ENCODE peak calls at places on chromosomes 5 and 9, in six cellular contexts. Q is transverse colon, Z is breast epithelium, P is A549, H is neural progenitor cell, A is Peyer's patch. I is an unnamed sample.
A peak's percentile ranks its signal among the peaks of the same experiment; 100 is the strongest.

GRCh38 chr9:108389056-108389455 is 466.7 kb downstream of the ACTL7B start:
- DNase-seq in Q (no peak), H (no peak), A (no peak), P (no peak), Z (no peak), I (no peak)

GRCh38 chr9:70091103-70091502 is 47.5 kb downstream of the MAMDC2 start:
- DNase-seq in H (no peak), P (no peak), A (no peak), Z (no peak), Q (no peak), I (no peak)

GRCh38 chr5:43020294-43020711 is 19.8 kb downstream of the ANXA2R start:
- DNase-seq in A (peak; percentile 55), P (no peak), Z (no peak), H (peak; percentile 70), Q (no peak), I (no peak)

GRCh38 chr5:3594514-3595101 is 1.0 kb upstream of the IRX1 start:
- DNase-seq in P (no peak), A (no peak), Q (no peak), Z (no peak), H (peak; percentile 79), I (no peak)

GRCh38 chr5:163306421-163306820 is 131.0 kb upstream of the CCNG1 start:
- DNase-seq in H (peak; percentile 25), Q (no peak), A (no peak), Z (no peak), P (no peak), I (no peak)

GRCh38 chr5:93304391-93304790 is 276.6 kb downstream of the NR2F1-AS1 start:
- DNase-seq in H (peak; percentile 61), Z (no peak), Q (no peak), A (no peak), P (no peak), I (no peak)

GRCh38 chr5:14183187-14183939 is 40.2 kb downstream of the TRIO start:
- DNase-seq in P (no peak), A (no peak), Z (no peak), Q (no peak), H (no peak), I (no peak)

GRCh38 chr5:5939724-5940370 is 438.5 kb downstream of the MED10 start:
- DNase-seq in A (no peak), Z (no peak), P (no peak), Q (no peak), H (no peak), I (no peak)

GRCh38 chr9:90025816-90026215 is 421.0 kb downstream of the GADD45G start:
- DNase-seq in Q (no peak), Z (no peak), H (no peak), P (peak; percentile 15), A (no peak), I (no peak)

GRCh38 chr5:135235551-135236100 is 163.4 kb downstream of the MACROH2A1 start:
- DNase-seq in A (peak; percentile 16), H (no peak), Z (peak; percentile 43), P (no peak), Q (no peak), I (no peak)

GRCh38 chr5:108727154-108727638 is 20.5 kb upstream of the FER start:
- DNase-seq in A (no peak), Q (peak; percentile 52), H (peak; percentile 18), Z (no peak), P (no peak), I (no peak)

GRCh38 chr9:33227741-33228140 is 12.2 kb upstream of the SPINK4 start:
- DNase-seq in A (no peak), Z (no peak), P (no peak), H (no peak), Q (no peak), I (no peak)

GRCh38 chr5:56313004-56313531 is 79.9 kb upstream of the ANKRD55 start:
- DNase-seq in P (no peak), Q (no peak), A (no peak), H (no peak), Z (no peak), I (no peak)

GRCh38 chr9:89661956-89662717 is 57.3 kb downstream of the GADD45G start:
- DNase-seq in Q (peak; percentile 98), P (peak; percentile 87), H (peak; percentile 91), A (peak; percentile 98), Z (peak; percentile 99), I (no peak)

GRCh38 chr5:2125901-2126265 is 243.2 kb upstream of the IRX4 start:
- DNase-seq in P (no peak), A (no peak), Q (no peak), H (no peak), Z (no peak), I (no peak)

GRCh38 chr9:129562917-129563316 is 58.0 kb downstream of the C9orf50 start:
- DNase-seq in P (no peak), H (no peak), A (no peak), Q (no peak), Z (no peak), I (no peak)
- H3K27ac ChIP-seq in P (no peak overlapping the region), H (no peak overlapping the region), A (no peak overlapping the region), Q (no peak overlapping the region), Z (no peak overlapping the region), I (no peak overlapping the region)

GRCh38 chr5:119082691-119083090 is 11.8 kb downstream of the DMXL1 start:
- DNase-seq in Z (no peak), P (no peak), H (no peak), A (no peak), Q (no peak), I (no peak)
- H3K4me1 ChIP-seq in Z (peaks cover 4% of the 10 kb centered on the region), P (no peaks in the 10 kb centered on the region), H (peaks cover 16% of the 10 kb centered on the region), A (no peaks in the 10 kb centered on the region), Q (no peaks in the 10 kb centered on the region), I (no peaks in the 10 kb centered on the region)

GRCh38 chr5:44389410-44389879 is at the start of gene FGF10:
- DNase-seq in P (no peak), A (peak; percentile 36), Q (peak; percentile 8), H (peak; percentile 88), Z (peak; percentile 51), I (no peak)

GRCh38 chr5:44387391-44387790 is 1.8 kb downstream of the FGF10 start:
- DNase-seq in Q (no peak), P (no peak), Z (no peak), A (no peak), H (peak; percentile 36), I (no peak)

GRCh38 chr5:44390332-44390731 is 1.1 kb upstream of the FGF10 start:
- DNase-seq in A (no peak), Z (no peak), P (no peak), Q (no peak), H (no peak), I (no peak)

GRCh38 chr5:44387911-44388310 is 1.3 kb downstream of the FGF10 start:
- DNase-seq in Q (no peak), H (peak; percentile 51), P (no peak), A (no peak), Z (no peak), I (no peak)

GRCh38 chr5:44388504-44389409 is 463 bp downstream of the FGF10 start:
- DNase-seq in H (peak; percentile 46), Q (no peak), Z (no peak), A (peak; percentile 47), P (no peak), I (no peak)
- H3K4me3 ChIP-seq in H (peak overlapping the region; percentile 62), Q (peak overlapping the region; percentile 26), Z (peak overlapping the region; percentile 49), A (peak overlapping the region; percentile 20), P (peak overlapping the region; percentile 19), I (no peak overlapping the region)

GRCh38 chr5:31855527-31855862 is 216.6 kb downstream of the PDZD2 start:
- DNase-seq in A (no peak), Q (no peak), H (no peak), Z (no peak), P (no peak), I (no peak)
- H3K27ac ChIP-seq in A (peak overlapping the region; percentile 54), Q (peak overlapping the region; percentile 57), H (no peak overlapping the region), Z (peak overlapping the region; percentile 78), P (peak overlapping the region; percentile 67), I (no peak overlapping the region)

DNA sequence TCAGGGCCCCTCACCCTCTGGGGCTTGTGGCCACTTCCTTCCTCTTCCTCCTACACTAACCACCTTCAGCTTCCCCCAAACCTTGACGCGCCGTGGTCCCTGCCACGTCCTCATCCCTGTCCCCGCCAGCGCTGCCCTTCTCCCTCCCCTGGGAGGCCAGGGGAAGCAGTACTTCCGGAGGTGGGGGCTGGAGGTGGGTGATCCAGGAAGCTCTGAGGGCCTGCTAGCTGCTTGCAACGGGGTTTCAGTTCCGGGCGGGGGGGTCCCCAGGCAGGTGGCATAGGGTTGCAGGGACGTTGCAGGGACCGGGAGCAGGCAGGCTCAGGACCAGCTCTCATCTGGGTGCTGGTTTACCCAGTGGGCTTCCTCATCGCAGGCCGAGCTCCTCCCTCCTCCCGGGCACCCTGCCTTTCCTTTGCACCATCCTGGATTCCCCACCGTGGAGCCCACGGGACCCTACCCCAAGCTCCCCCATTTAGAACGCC is 70.0 kb downstream of the RXRA start:
- DNase-seq in Q (peak; percentile 51), A (no peak), Z (no peak), H (no peak), P (no peak), I (peak; percentile 32)
- H3K4me1 ChIP-seq in Q (peaks cover 12% of the 10 kb centered on the region), A (no peaks in the 10 kb centered on the region), Z (peaks cover 6% of the 10 kb centered on the region), H (no peaks in the 10 kb centered on the region), P (peaks cover 3% of the 10 kb centered on the region), I (peaks cover 57% of the 10 kb centered on the region)

I was measured in CD8-positive, alpha-beta T cell.